ENCODE peak calls at places on chromosome 2, in nine cellular contexts. K is naive thymus-derived CD4-positive, alpha-beta T cell; Z is activated naive CD8-positive, alpha-beta T cell treated with anti-CD3 and anti-CD28 coated beads for 36 hours; V is stimulated activated CD4-positive, alpha-beta T cell treated with anti-CD3 and anti-CD28 coated beads, Interleukin-15, amount 100 ng/mL, for 1 hour; E is HuH-7.5; R is HT1080; B is activated naive CD4-positive, alpha-beta T cell; I is foreskin keratinocyte; O is astrocyte of the spinal cord. A is an unnamed sample.

GRCh38 chr2:226115102-226115831 is 684.4 kb downstream of the IRS1 start:
- DNase-seq in K (no peak), Z (no peak), V (no peak), E (no peak), R (peak), B (no peak), I (peak), O (peak), A (no peak)

GRCh38 chr2:80238692-80239469 is 65.7 kb downstream of the LRRTM1 start:
- DNase-seq in K (no peak), Z (no peak), V (no peak), E (peak), R (peak), B (no peak), I (no peak), O (no peak), A (no peak)

GRCh38 chr2:227132986-227133385 is 31.0 kb downstream of the COL4A4 start:
- DNase-seq in K (no peak), Z (no peak), V (no peak), E (no peak), R (no peak), B (no peak), I (no peak), O (no peak), A (no peak)

GRCh38 chr2:159506179-159506578 is 110.2 kb downstream of the BAZ2B start:
- DNase-seq in K (no peak), Z (no peak), V (no peak), E (no peak), R (no peak), B (no peak), I (no peak), O (no peak), A (no peak)

GRCh38 chr2:44836174-44836573 is 105.3 kb upstream of the SIX3 start:
- DNase-seq in K (no peak), Z (peak), V (no peak), E (no peak), R (peak), B (no peak), I (no peak), O (no peak), A (no peak)

GRCh38 chr2:109164739-109165221 is 35.8 kb downstream of the SH3RF3 start:
- DNase-seq in K (no peak), Z (no peak), V (no peak), E (no peak), R (peak), B (no peak), I (no peak), O (peak), A (no peak)

GRCh38 chr2:29920631-29921559 is 491 bp downstream of the ALK start:
- DNase-seq in K (no peak), Z (peak), V (no peak), E (no peak), R (no peak), B (no peak), I (no peak), O (peak), A (no peak)

GRCh38 chr2:134979203-134979602 is 60.6 kb downstream of the CCNT2 start:
- DNase-seq in K (no peak), Z (no peak), V (no peak), E (no peak), R (no peak), B (no peak), I (no peak), O (no peak), A (no peak)

GRCh38 chr2:233262562-233262961 is 11.1 kb downstream of the ATG16L1 start:
- DNase-seq in K (no peak), Z (no peak), V (no peak), E (no peak), R (no peak), B (no peak), I (no peak), O (no peak), A (no peak)

GRCh38 chr2:240431663-240432424 is 3.6 kb upstream of the GPC1 start:
- DNase-seq in K (no peak), Z (no peak), V (no peak), E (no peak), R (no peak), B (no peak), I (no peak), O (no peak), A (no peak)

GRCh38 chr2:143603035-143603616 is 473.9 kb downstream of the ARHGAP15 start:
- DNase-seq in K (no peak), Z (no peak), V (no peak), E (no peak), R (no peak), B (no peak), I (no peak), O (no peak), A (no peak)